ENCODE peak calls at places on chromosomes 5 and 9, in eight cellular contexts. B is spleen; X is MM.1S; G is Karpas-422; T is neural progenitor cell; W is naive thymus-derived CD4-positive, alpha-beta T cell; I is adipocyte; R is PC-9. Q is an unnamed sample. For H3K4me1, the result is how much of the 10 kb centered on the place peaks cover.

GRCh38 chr5:18744990-18745590 is 1110.8 kb downstream of the TAF11L14 start:
- DNase-seq in B (peak), R (no peak), I (no peak), X (peak), T (no peak), G (peak), W (no peak), Q (no peak)

GRCh38 chr9:134929560-134930158 is 11.9 kb upstream of the FCN1 start:
- DNase-seq in W (no peak), X (no peak), T (no peak), I (no peak), R (no peak), B (peak), G (no peak), Q (no peak)

GRCh38 chr9:134560654-134561053 is 80.9 kb upstream of the COL5A1 start:
- DNase-seq in R (no peak), X (no peak), I (no peak), T (no peak), B (no peak), W (no peak), G (no peak), Q (no peak)

GRCh38 chr5:160751297-160751696 is 100.7 kb downstream of the ATP10B start:
- DNase-seq in T (no peak), X (no peak), W (no peak), R (no peak), B (no peak), I (no peak), G (no peak), Q (no peak)

GRCh38 chr5:38607396-38607795 is 51.0 kb upstream of the LIFR start:
- DNase-seq in T (no peak), R (peak), B (no peak), G (no peak), X (no peak), W (no peak), I (peak), Q (no peak)

GRCh38 chr9:36487482-36488321 is 85.0 kb upstream of the MELK start:
- DNase-seq in X (peak), I (peak), T (peak), W (peak), G (peak), R (peak), B (peak), Q (peak)

GRCh38 chr5:133386662-133387061 is 225.7 kb downstream of the FSTL4 start:
- DNase-seq in G (no peak), R (no peak), B (no peak), T (no peak), X (no peak), I (no peak), W (no peak), Q (no peak)

GRCh38 chr9:120916573-120916972 is 10.0 kb downstream of the TRAF1 start:
- DNase-seq in G (no peak), I (peak), R (no peak), T (no peak), X (no peak), B (no peak), W (no peak), Q (no peak)

GRCh38 chr5:146919304-146919703 is 40.7 kb upstream of the PPP2R2B start:
- DNase-seq in R (no peak), I (no peak), T (peak), G (no peak), B (no peak), W (no peak), X (peak), Q (no peak)

GRCh38 chr9:134570151-134570621 is 71.4 kb upstream of the COL5A1 start:
- DNase-seq in T (no peak), B (peak), W (no peak), G (peak), R (no peak), I (no peak), X (no peak), Q (no peak)

GRCh38 chr5:164518049-164518740 is 1012.8 kb downstream of the MAT2B start:
- DNase-seq in R (no peak), X (no peak), G (no peak), T (no peak), B (no peak), W (no peak), I (peak), Q (no peak)

GRCh38 chr5:157444224-157444623 is 15.8 kb upstream of the NIPAL4 start:
- DNase-seq in B (no peak), I (no peak), T (no peak), G (no peak), W (no peak), X (no peak), R (no peak), Q (no peak)

GRCh38 chr9:95857122-95857521 is 18.4 kb upstream of the ERCC6L2 start:
- DNase-seq in R (peak), T (peak), W (no peak), B (no peak), I (peak), X (no peak), G (no peak), Q (no peak)

GRCh38 chr9:130932220-130933069 is 6.6 kb downstream of the FIBCD1 start:
- DNase-seq in R (peak), W (no peak), I (no peak), T (peak), G (peak), B (no peak), X (no peak), Q (peak)

GRCh38 chr5:40364441-40364840 is 315.3 kb upstream of the PTGER4 start:
- DNase-seq in T (no peak), G (no peak), R (no peak), X (no peak), B (no peak), I (no peak), W (no peak), Q (no peak)

GRCh38 chr5:173050791-173051190 is 5.4 kb upstream of the CREBRF start:
- DNase-seq in G (no peak), X (no peak), I (peak), R (no peak), W (no peak), B (no peak), T (no peak), Q (no peak)

GRCh38 chr5:177456591-177456964 is 10.0 kb downstream of the PRR7 start:
- DNase-seq in W (peak), I (no peak), X (no peak), G (no peak), B (no peak), T (no peak), R (no peak), Q (no peak)
- H3K4me3 ChIP-seq in W (no peak), I (no peak), X (no peak), G (peak), B (peak), T (no peak), R (no peak), Q (no peak)

DNA sequence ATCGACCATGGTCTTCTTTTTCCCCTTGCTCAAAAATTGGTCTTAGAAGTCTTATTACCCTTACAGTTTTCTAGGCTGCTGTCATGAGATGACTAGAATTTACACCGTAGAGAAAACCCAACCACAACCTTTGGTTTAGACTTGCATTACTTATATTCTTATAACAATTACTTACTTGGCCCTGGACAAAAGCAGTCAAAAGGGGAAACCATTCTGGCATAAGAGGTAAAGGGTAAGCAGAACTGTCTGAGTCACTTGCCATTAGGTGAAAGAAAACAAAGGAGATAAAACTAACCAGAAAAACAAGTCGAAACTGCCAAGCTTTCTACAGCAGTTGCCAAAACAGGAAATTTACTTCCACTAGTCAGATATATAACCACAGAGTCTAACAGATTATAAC is 17.9 kb downstream of the TMEM245 start:
- DNase-seq in W (peak), G (no peak), B (no peak), X (peak), R (peak), T (no peak), I (peak), Q (no peak)
- H3K4me1 ChIP-seq in W (under half), G (under half), B (half or more), X (under half), R (half or more), T (under half), I (under half), Q (under half)

DNA sequence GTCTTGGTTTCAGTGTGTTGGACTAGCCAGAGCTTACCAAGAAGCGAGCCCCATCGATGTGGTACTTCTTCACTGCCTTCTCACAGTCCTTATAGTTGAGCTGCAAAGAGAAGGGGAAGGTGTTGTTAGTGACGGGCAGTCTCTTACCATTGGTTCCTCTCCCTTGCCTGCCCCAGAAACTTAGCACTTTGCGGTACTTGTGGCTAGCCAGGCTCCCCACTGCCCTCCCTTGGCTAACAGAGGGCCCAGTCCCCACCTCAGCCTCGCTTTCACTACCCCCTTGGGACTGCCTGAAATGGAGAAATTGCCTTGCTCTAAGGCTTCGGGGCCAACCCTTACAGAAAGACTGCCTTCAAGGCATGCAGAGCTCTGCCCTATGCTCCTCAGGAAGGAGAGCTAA is 4.3 kb downstream of the LCP2 start:
- DNase-seq in T (no peak), B (peak), G (peak), X (no peak), I (no peak), R (no peak), W (no peak), Q (peak)
- H3K4me3 ChIP-seq in T (no peak), B (peak), G (no peak), X (no peak), I (no peak), R (no peak), W (peak), Q (no peak)

DNA sequence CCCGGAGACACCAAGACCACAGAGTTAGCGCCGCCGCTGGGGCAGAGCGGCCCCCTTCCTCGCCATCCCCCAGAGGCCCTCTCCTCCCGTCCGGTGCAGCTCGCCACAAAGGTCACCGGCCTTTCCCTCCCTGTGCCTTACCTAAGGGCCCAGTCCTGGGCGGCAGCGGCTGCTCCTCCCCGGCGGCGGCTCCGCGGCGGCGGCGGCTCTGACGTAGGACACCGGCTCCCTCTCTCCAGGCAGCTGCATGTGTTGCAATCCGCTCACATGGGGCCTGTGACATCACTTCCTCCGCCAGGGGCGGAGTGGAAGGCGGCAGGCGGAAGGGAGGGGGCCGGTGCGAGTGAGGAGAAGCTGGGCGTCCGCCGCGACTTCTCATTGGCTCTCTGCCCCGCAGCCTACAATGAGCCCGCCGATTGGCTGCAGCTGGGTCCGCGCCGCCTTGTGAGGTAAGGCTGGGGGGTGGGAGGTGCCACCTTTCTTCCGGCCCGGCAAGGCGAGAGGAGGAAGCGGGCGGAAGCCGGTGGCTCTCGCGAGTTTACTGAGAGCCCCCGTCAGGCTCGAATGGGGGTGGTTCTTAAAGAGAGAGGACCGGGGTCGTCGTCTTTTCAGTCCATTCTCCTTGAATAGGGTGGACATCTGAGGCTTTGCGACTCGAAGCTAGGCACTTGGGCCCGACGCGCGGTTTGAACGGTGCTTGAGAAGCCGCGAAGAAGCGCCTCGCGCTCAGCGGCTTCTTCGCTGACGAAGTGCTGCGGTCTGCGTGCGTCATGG is at the start of gene ETF1:
- DNase-seq in T (peak), X (peak), R (peak), I (peak), B (peak), G (peak), W (peak), Q (peak)
- H3K4me1 ChIP-seq in T (under half), X (under half), R (under half), I (half or more), B (half or more), G (under half), W (under half), Q (under half)

DNA sequence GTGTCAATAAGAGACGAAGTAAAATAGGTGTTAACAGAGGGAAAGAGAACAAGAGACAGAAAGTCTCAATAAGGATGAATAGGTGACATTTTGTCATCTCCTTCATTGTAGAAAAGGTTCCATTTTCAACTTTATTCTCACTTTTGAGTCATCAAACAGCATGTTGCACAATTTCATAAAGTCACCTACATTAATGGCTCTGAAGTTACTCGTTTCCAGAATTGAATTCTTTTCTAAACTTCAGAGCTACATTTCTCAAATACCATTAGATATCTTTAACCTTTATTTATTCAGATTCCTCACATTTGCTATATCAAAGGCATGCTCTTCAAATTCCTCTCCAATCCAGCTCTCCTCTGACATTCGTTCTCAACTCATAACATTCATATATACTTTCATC is 13.1 kb downstream of the ADAMTS6 start:
- DNase-seq in G (no peak), W (no peak), I (peak), B (no peak), R (no peak), X (no peak), T (no peak), Q (no peak)
- H3K4me3 ChIP-seq in G (no peak), W (no peak), I (peak), B (no peak), R (no peak), X (no peak), T (no peak), Q (no peak)